ENCODE peak calls at places on chromosomes 2 and 18, in five cellular contexts. J is HepG2, G is K562, H is upper lobe of left lung, K is GM12878. Z is an unnamed sample.

GRCh38 chr2:101729521-101730190 is 32.1 kb downstream of the MAP4K4 start:
- ATAC-seq in G (no peak), J (no peak), H (no peak), K (no peak), Z (no peak)

GRCh38 chr2:240623531-240624010 is 1.7 kb upstream of the GPR35 start:
- ATAC-seq in G (no peak), J (no peak), H (no peak), K (no peak), Z (no peak)

GRCh38 chr18:36120297-36120696 is 8.8 kb downstream of the SLC39A6 start:
- ATAC-seq in K (no peak), H (no peak), G (no peak), J (no peak), Z (no peak)

GRCh38 chr18:50099725-50100414 is 95.1 kb downstream of the MYO5B start:
- ATAC-seq in H (no peak), J (no peak), K (peak), G (no peak), Z (peak)

GRCh38 chr18:23943104-23943503 is 71.5 kb upstream of the TTC39C start:
- ATAC-seq in J (no peak), H (no peak), G (no peak), K (peak), Z (no peak)

GRCh38 chr2:240629419-240629967 is 4.2 kb downstream of the GPR35 start:
- ATAC-seq in H (no peak), K (no peak), G (no peak), J (no peak), Z (no peak)

GRCh38 chr2:190863946-190864345 is 16.7 kb upstream of the GLS start:
- ATAC-seq in J (peak), K (no peak), G (no peak), H (peak), Z (no peak)

GRCh38 chr2:101142163-101142562 is 9.0 kb downstream of the TBC1D8 start:
- ATAC-seq in K (no peak), G (no peak), J (no peak), H (no peak), Z (no peak)

GRCh38 chr2:127737892-127738291 is 36.6 kb downstream of the SFT2D3 start:
- ATAC-seq in G (no peak), K (peak), J (no peak), H (no peak), Z (no peak)

GRCh38 chr2:51971136-51971535 is 939.2 kb upstream of the NRXN1 start:
- ATAC-seq in G (no peak), J (no peak), K (no peak), H (no peak), Z (no peak)

GRCh38 chr2:236334122-236334876 is 70.1 kb upstream of the ASB18 start:
- ATAC-seq in K (no peak), J (no peak), H (peak), G (no peak), Z (peak)

GRCh38 chr2:159798376-159798724 is 342 bp upstream of the CD302 start:
- ATAC-seq in J (peak), K (no peak), G (no peak), H (peak), Z (no peak)

GRCh38 chr2:209868595-209868994 is 97.0 kb downstream of the UNC80 start:
- ATAC-seq in J (no peak), G (no peak), H (no peak), K (no peak), Z (no peak)

GRCh38 chr2:169225233-169225750 is 137.0 kb downstream of the LRP2 start:
- ATAC-seq in H (no peak), G (peak), K (no peak), J (no peak), Z (no peak)

GRCh38 chr2:46241344-46241743 is 55.9 kb upstream of the EPAS1 start:
- ATAC-seq in G (no peak), H (no peak), J (no peak), K (peak), Z (no peak)

GRCh38 chr2:85853499-85854165 is 35.2 kb downstream of the ST3GAL5 start:
- ATAC-seq in K (peak), G (no peak), H (no peak), J (no peak), Z (no peak)

GRCh38 chr18:48974304-48975220 is 23.8 kb upstream of the SMAD7 start:
- ATAC-seq in G (no peak), K (no peak), H (no peak), J (peak), Z (no peak)

GRCh38 chr2:191916826-191917225 is 69.9 kb upstream of the CAVIN2 start:
- ATAC-seq in G (no peak), J (no peak), H (no peak), K (no peak), Z (no peak)

GRCh38 chr2:120134263-120134662 is 88.9 kb downstream of the TMEM185B start:
- ATAC-seq in H (no peak), K (no peak), G (no peak), J (peak), Z (no peak)

GRCh38 chr18:9971313-9971920 is 57.6 kb downstream of the VAPA start:
- ATAC-seq in J (peak), H (peak), K (peak), G (peak), Z (peak)

GRCh38 chr2:26356771-26357170 is 10.2 kb upstream of the ADGRF3 start:
- ATAC-seq in H (no peak), K (no peak), G (no peak), J (no peak), Z (no peak)

GRCh38 chr18:68397241-68398035 is 317.5 kb downstream of the TMX3 start:
- ATAC-seq in J (no peak), G (no peak), H (no peak), K (no peak), Z (no peak)

GRCh38 chr2:143807192-143807591 is 678.0 kb downstream of the ARHGAP15 start:
- ATAC-seq in J (no peak), G (no peak), K (no peak), H (no peak), Z (no peak)

GRCh38 chr2:202479610-202480009 is 103.5 kb downstream of the BMPR2 start:
- ATAC-seq in J (no peak), G (no peak), H (no peak), K (peak), Z (no peak)

GRCh38 chr2:184560603-184561002 is 37.7 kb upstream of the ZNF804A start:
- ATAC-seq in H (peak), G (peak), J (peak), K (no peak), Z (no peak)

GRCh38 chr18:50727721-50728470 is 91.9 kb downstream of the MRO start:
- ATAC-seq in J (peak), G (no peak), H (no peak), K (peak), Z (no peak)

GRCh38 chr2:6864938-6865345 is 765 bp downstream of the CMPK2 start:
- ATAC-seq in H (no peak), K (peak), G (no peak), J (peak), Z (no peak)

GRCh38 chr2:214451516-214451915 is 40.7 kb downstream of the VWC2L start:
- ATAC-seq in J (no peak), H (no peak), K (no peak), G (no peak), Z (no peak)

GRCh38 chr2:238635637-238636036 is 208.9 kb downstream of the ASB1 start:
- ATAC-seq in K (no peak), H (no peak), G (no peak), J (no peak), Z (no peak)
- TF ChIP-seq EP300 in K (no peak), H (no peak), G (no peak), J (no peak), Z (no peak)

DNA sequence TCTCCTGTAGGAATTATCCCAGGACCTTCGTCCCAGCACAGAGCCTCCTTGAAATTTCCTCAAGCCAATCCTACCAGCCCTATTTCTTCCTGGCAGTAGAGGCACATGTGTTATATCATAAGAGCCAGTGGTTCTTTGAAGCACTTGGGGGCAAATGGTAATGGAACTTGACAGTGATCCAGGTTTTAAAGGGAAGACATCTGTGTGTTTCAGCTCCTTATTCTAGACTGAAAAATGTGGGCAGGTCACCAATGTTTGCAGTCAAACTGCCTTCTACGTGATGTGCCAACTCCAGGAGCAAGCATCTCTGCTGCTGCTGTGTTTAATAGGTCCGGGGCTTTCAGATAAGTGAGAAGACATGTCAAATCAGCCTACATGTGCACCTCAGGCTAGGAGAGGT is 157.1 kb downstream of the GALNT14 start:
- ATAC-seq in G (no peak), J (no peak), H (no peak), K (no peak), Z (no peak)
- TF ChIP-seq POLR2AphosphoS5 in G (no peak), J (no peak), H (no peak), K (no peak), Z (peak)

GRCh38 chr2:69946351-69947077 is 14.9 kb downstream of the ASPRV1 start:
- ATAC-seq in K (peak), H (peak), J (peak), G (peak), Z (no peak)
- TF ChIP-seq CTCF in K (no peak), H (no peak), J (peak), G (no peak), Z (no peak)

GRCh38 chr2:11698009-11698922 is 28.3 kb upstream of the NTSR2 start:
- ATAC-seq in J (peak), G (peak), K (no peak), H (peak), Z (peak)
- TF ChIP-seq EP300 in J (no peak), G (no peak), K (no peak), H (peak), Z (no peak)

GRCh38 chr2:217070043-217070430 is 210.2 kb upstream of the TNP1 start:
- ATAC-seq in G (no peak), K (no peak), J (no peak), H (no peak), Z (no peak)

GRCh38 chr2:217070611-217071010 is 210.7 kb upstream of the TNP1 start:
- ATAC-seq in H (no peak), J (no peak), G (no peak), K (no peak), Z (no peak)

GRCh38 chr2:217068677-217069250 is 208.9 kb upstream of the TNP1 start:
- ATAC-seq in J (no peak), G (no peak), K (no peak), H (peak), Z (no peak)

GRCh38 chr2:217069263-217070042 is 209.6 kb upstream of the TNP1 start:
- ATAC-seq in G (peak), K (no peak), H (peak), J (no peak), Z (no peak)

GRCh38 chr2:217071416-217071815 is 211.6 kb upstream of the TNP1 start:
- ATAC-seq in H (no peak), G (no peak), K (no peak), J (no peak), Z (no peak)
- TF ChIP-seq POLR2AphosphoS5 in H (no peak), G (no peak), K (no peak), J (no peak), Z (no peak)

DNA sequence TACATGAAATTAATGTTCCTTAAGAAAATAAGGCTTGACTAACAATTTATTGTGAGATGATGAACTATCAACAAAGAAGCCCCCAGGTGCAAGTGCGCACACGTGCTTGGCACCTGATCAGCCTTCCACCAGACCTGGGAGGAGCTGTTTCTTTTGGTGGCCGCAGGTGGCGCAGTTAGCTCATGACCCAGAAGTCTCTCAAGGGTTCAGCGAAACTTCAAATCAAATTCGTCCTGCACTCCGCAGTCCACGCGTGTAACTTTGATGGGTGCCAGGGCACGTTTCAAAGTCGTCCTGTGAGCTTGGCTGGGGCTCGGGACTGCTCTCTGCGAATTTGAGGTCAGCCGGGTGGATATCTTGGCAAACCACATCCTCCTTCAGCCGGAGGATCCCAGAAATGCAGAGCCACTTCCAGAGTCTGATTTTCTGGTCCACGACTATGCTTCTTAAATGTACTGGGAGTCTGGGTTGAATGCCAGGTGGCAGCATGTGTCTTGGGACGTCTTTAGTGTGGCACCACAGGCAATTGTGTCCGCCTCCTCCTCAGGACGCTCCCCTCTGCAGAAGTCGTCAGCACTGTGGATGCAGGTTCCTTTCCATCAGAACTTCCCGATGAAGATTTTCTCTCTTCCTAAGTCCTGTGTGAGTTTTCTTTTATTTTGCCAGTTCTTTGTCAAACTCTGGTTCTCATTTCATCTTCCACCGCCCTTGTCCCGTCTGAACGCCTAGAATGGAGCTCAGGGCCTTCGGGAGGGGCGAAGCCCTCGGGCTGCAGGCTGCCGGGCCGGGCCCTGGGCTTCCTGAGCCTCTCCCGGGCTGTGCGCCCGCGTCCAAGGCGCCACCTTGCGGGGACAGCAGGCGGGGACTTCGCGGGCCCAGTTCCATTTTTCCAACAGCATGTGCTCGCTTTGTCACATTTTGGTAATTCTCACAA is 61.3 kb upstream of the RAPGEF4 start:
- ATAC-seq in H (peak), G (peak), J (peak), K (peak), Z (no peak)
- TF ChIP-seq CTCF in H (peak), G (peak), J (peak), K (peak), Z (peak)

GRCh38 chr2:185668710-185669109 is 69.9 kb upstream of the FSIP2 start:
- ATAC-seq in J (no peak), H (no peak), K (no peak), G (no peak), Z (no peak)

GRCh38 chr2:185676316-185676715 is 62.3 kb upstream of the FSIP2 start:
- ATAC-seq in K (peak), J (peak), G (no peak), H (no peak), Z (no peak)

DNA sequence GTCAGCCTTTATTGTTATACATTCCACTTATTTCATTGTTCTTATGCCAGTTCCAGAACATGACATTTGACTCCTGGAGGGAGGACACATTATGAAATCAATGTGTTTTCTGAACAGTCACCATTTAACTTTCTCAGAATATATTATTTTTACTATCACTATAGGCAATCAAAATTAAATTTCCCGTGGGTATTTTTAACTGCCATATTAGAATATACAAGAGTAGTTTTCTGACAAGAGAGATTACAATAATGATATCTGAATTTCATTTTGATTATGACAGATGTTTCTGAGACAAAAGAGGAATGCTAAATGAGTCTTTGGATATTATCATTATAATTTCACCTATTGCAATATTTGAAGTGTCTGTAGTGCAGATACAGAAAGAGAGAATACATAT is 64.4 kb upstream of the FSIP2 start:
- ATAC-seq in J (no peak), H (no peak), G (no peak), K (no peak), Z (no peak)
- TF ChIP-seq EP300 in J (no peak), H (no peak), G (no peak), K (no peak), Z (no peak)

GRCh38 chr2:70301344-70302194 is at the start of gene FAM136A:
- ATAC-seq in J (peak), H (peak), G (peak), K (peak), Z (peak)
- TF ChIP-seq POLR2AphosphoS5 in J (peak), H (peak), G (peak), K (peak), Z (peak)

Z was measured in gastroesophageal sphincter.